ENCODE peak calls at places on chromosomes 13 and 19, in five cellular contexts. M, F, W, U and B are unnamed samples.

GRCh38 chr19:542173-542866 is 1.5 kb upstream of the GZMM start:
- DNase-seq in M (no peak), F (no peak), W (no peak), U (no peak), B (no peak)

GRCh38 chr19:58084596-58085347 is 13.3 kb downstream of the ZSCAN18 start:
- DNase-seq in M (no peak), F (no peak), W (no peak), U (no peak), B (no peak)

GRCh38 chr19:42121666-42122069 is 10.6 kb downstream of the POU2F2 start:
- DNase-seq in W (no peak), F (peak), U (peak), M (peak), B (no peak)

GRCh38 chr13:107819071-107819470 is 396.3 kb downstream of the LIG4 start:
- DNase-seq in W (no peak), F (peak), M (no peak), U (no peak), B (no peak)

GRCh38 chr19:56942749-56943148 is 102.2 kb upstream of the PEG3 start:
- DNase-seq in W (no peak), U (no peak), F (no peak), M (no peak), B (peak)

GRCh38 chr13:94479559-94480095 is at the start of gene DCT:
- DNase-seq in M (no peak), F (no peak), W (no peak), U (no peak), B (no peak)

GRCh38 chr19:19205416-19206410 is 2.5 kb upstream of the NR2C2AP start:
- DNase-seq in F (no peak), M (no peak), W (no peak), U (no peak), B (no peak)

GRCh38 chr19:30333291-30334065 is 38.7 kb upstream of the ZNF536 start:
- DNase-seq in M (no peak), F (no peak), U (no peak), W (no peak), B (no peak)

GRCh38 chr19:21569497-21569870 is 64.1 kb downstream of the ZNF429 start:
- DNase-seq in F (peak), W (no peak), M (no peak), U (no peak), B (no peak)

GRCh38 chr19:4889034-4889825 is 13.5 kb downstream of the ARRDC5 start:
- DNase-seq in W (no peak), F (peak), U (peak), M (peak), B (no peak)

GRCh38 chr13:99435116-99435515 is 66.2 kb upstream of the TM9SF2 start:
- DNase-seq in W (no peak), F (no peak), U (no peak), M (no peak), B (no peak)

GRCh38 chr13:39765801-39766463 is 110.5 kb downstream of the COG6 start:
- DNase-seq in W (no peak), M (no peak), U (peak), F (peak), B (no peak)
- TF ChIP-seq CTCF in W (peak), M (peak), U (peak), F (no peak), B (peak)

GRCh38 chr19:28239270-28239669 is 973.7 kb downstream of the UQCRFS1 start:
- DNase-seq in U (peak), M (no peak), F (no peak), W (no peak), B (no peak)
- TF ChIP-seq CTCF in U (peak), M (peak), F (peak), W (no peak), B (peak)

DNA sequence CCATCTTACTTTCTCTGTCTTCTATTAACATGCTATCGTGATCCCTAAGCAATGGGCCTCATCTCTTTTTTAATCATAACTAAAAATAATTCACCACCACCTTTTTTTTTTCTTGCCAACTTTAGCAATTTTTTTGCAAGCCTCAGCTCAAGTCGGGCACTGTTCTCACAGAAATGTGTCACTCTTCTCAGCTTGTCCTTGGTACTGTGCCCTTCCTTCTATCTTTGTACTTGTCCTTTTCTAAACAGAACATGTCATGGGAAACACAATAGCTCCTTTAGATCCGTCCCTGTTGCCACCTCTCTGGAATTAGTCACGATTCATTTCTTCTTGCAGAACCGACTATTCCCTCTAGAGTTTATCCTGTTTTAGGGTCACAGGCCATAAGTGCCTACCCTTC is 10.3 kb downstream of the SERP2 start:
- DNase-seq in F (no peak), M (no peak), W (no peak), U (no peak), B (no peak)
- TF ChIP-seq CTCF in F (no peak), M (no peak), W (no peak), U (no peak), B (no peak)

GRCh38 chr13:112968910-112969691 is at the start of gene MCF2L:
- DNase-seq in M (no peak), F (peak), W (no peak), U (peak), B (peak)
- TF ChIP-seq CTCF in M (no peak), F (no peak), W (no peak), U (peak), B (peak)

GRCh38 chr13:20354722-20355121 is 122.6 kb upstream of the GJB6 start:
- DNase-seq in F (no peak), W (no peak), U (no peak), M (no peak), B (no peak)

GRCh38 chr13:20356437-20356836 is 124.3 kb upstream of the GJB6 start:
- DNase-seq in U (no peak), W (no peak), F (peak), M (no peak), B (no peak)

GRCh38 chr13:20350819-20351218 is 118.7 kb upstream of the GJB6 start:
- DNase-seq in U (no peak), M (no peak), F (peak), W (no peak), B (no peak)

GRCh38 chr13:20351279-20352022 is 119.3 kb upstream of the GJB6 start:
- DNase-seq in M (peak), F (peak), U (peak), W (no peak), B (no peak)

GRCh38 chr13:20353973-20354372 is 121.9 kb upstream of the GJB6 start:
- DNase-seq in W (no peak), F (peak), M (peak), U (peak), B (no peak)
- TF ChIP-seq CTCF in W (peak), F (peak), M (peak), U (no peak), B (peak)

DNA sequence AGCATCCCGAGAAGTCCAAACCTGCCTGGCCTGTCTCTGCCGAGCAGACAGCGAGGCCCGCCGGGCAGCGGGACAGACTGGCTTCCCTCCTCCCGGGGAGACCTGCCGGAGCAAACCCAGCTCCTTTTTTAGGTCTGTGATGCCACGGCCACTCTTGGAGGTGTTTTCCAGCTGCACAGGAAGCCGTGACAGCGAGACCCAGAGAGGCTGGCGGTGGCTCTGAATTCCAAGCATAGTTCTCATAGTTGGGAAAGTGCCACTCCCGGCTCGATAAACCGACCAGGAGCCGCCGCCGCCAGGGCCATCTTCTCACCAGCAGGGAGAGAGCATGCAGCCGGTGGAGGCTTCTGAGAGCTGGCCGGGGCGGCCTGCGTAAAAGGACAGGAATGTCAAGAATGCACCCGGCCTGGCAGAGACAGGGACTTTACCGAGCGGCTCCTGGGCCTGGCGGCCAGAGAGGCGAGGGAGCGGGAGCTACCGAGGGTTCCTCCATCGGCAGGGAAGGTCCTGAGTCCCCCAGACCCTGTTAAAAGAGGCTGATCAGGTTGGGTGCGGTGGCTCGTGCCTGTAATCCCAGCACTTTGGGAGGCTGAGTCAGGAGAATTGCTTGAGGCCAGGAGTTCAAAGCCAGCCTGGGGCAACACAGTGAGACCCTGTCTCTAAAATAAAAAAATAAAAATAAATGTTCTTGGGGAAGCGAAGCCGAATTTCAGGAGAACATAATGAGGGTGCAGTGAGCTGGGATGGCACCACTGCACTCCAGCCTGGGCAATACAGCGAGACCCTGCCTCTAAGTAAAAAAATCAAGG is 64.9 kb downstream of the GADD45B start:
- DNase-seq in F (peak), M (peak), U (peak), W (no peak), B (peak)
- TF ChIP-seq CTCF in F (no peak), M (peak), U (peak), W (peak), B (peak)

DNA sequence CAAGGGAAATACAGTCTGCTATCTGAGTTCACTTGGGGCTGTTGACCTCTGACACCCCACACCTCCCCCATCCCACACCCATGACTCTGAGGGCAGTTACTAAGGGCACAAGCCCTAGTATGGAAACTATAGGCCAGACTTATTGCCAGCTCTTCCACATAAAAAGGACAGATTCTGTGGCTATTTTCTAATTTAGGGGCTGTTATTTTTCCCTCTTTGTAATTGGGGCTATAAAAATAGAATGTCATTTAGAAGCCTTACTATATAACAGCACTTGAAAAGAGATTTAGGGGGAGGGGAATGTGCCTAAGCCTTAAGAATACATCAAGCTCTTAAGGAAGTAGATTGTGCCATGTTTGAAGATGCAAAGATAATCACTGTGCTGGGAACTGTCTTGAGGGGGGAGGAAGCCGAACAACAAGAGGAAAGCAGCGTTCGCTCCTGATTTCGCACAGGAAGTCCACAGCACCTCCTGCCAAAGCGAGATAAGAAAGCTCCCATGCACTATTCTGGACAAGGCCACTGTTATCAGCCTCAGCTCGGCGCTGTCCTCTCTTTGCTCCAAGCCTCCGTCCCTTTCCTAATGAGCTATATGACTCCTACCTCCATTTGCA is 86.6 kb downstream of the FLT1 start:
- DNase-seq in M (no peak), U (peak), F (no peak), W (no peak), B (no peak)
- TF ChIP-seq CTCF in M (no peak), U (no peak), F (no peak), W (no peak), B (no peak)

GRCh38 chr13:37608750-37609339 is 10.3 kb upstream of the POSTN start:
- DNase-seq in M (no peak), U (peak), F (no peak), W (no peak), B (no peak)

GRCh38 chr13:37597477-37597876 is 1.1 kb downstream of the POSTN start:
- DNase-seq in U (no peak), W (no peak), F (no peak), M (no peak), B (no peak)

GRCh38 chr13:37598572-37598971 is at the start of gene POSTN:
- DNase-seq in M (peak), U (peak), F (peak), W (no peak), B (no peak)

GRCh38 chr13:37599509-37599908 is 941 bp upstream of the POSTN start:
- DNase-seq in U (no peak), W (no peak), F (peak), M (no peak), B (no peak)

GRCh38 chr13:37602743-37603381 is 4.3 kb upstream of the POSTN start:
- DNase-seq in M (peak), W (no peak), U (peak), F (no peak), B (no peak)
- TF ChIP-seq CTCF in M (peak), W (peak), U (peak), F (peak), B (peak)

GRCh38 chr13:110445183-110445582 is 116.3 kb downstream of the RAB20 start:
- DNase-seq in W (no peak), M (no peak), U (peak), F (peak), B (no peak)

GRCh38 chr13:110445722-110446569 is 115.6 kb downstream of the RAB20 start:
- DNase-seq in M (no peak), F (no peak), W (no peak), U (peak), B (no peak)

GRCh38 chr13:110443633-110444225 is 117.8 kb downstream of the RAB20 start:
- DNase-seq in M (no peak), F (no peak), W (no peak), U (peak), B (no peak)

GRCh38 chr13:110442946-110443632 is 118.4 kb downstream of the RAB20 start:
- DNase-seq in W (no peak), F (peak), M (peak), U (peak), B (no peak)

GRCh38 chr13:110444226-110444653 is 117.3 kb downstream of the RAB20 start:
- DNase-seq in M (peak), F (peak), U (peak), W (no peak), B (no peak)
- TF ChIP-seq CTCF in M (peak), F (peak), U (peak), W (no peak), B (peak)